ENCODE peak calls at places on chromosomes 5 and 9, in six cellular contexts. S is fibroblast of the aortic adventitia; G is NCI-H748 treated with DMSO at 0.1 percent for 48 hours; J is ELR; N is AG08395; M is stimulated activated CD8-positive, alpha-beta memory T cell treated with anti-CD3 and anti-CD28 coated beads, Interleukin-7, amount 100 ng/mL, for 48 hours. O is an unnamed sample.

GRCh38 chr9:134381671-134382505 is 55.6 kb downstream of the RXRA start:
- DNase-seq in S (no peak), G (no peak), N (no peak), M (no peak), J (no peak), O (peak; percentile 58)

GRCh38 chr5:1706021-1706420 is 93.6 kb downstream of the MRPL36 start:
- DNase-seq in M (no peak), N (no peak), G (no peak), S (no peak), J (no peak), O (no peak)

GRCh38 chr9:93898502-93899426 is 56.4 kb downstream of the BARX1 start:
- DNase-seq in S (no peak), J (no peak), M (no peak), N (no peak), G (no peak), O (no peak)

GRCh38 chr9:4143951-4144717 is 155.7 kb downstream of the GLIS3 start:
- DNase-seq in S (peak; percentile 62), J (peak; percentile 84), M (no peak), N (peak; percentile 19), G (no peak), O (peak; percentile 65)

GRCh38 chr5:2175842-2176404 is 293.2 kb upstream of the IRX4 start:
- DNase-seq in N (no peak), M (no peak), J (no peak), G (no peak), S (no peak), O (no peak)

GRCh38 chr5:113230711-113231652 is 203.8 kb downstream of the TSSK1B start:
- DNase-seq in S (no peak), M (no peak), N (peak; percentile 31), G (no peak), J (peak; percentile 53), O (no peak)

GRCh38 chr5:121982089-121982488 is 20.3 kb downstream of the SRFBP1 start:
- DNase-seq in N (no peak), G (no peak), S (no peak), M (no peak), J (no peak), O (peak; percentile 21)

GRCh38 chr5:17089001-17089400 is 128.4 kb upstream of the BASP1 start:
- DNase-seq in S (no peak), N (no peak), M (no peak), G (no peak), J (no peak), O (no peak)

GRCh38 chr5:98772415-98773213 is 849 bp upstream of the RGMB start:
- DNase-seq in M (no peak), J (peak; percentile 96), S (no peak), G (peak; percentile 80), N (peak; percentile 79), O (peak; percentile 99)

GRCh38 chr5:150644496-150644895 is 4.0 kb downstream of the SYNPO start:
- DNase-seq in S (no peak), G (no peak), J (no peak), M (no peak), N (no peak), O (peak; percentile 64)

GRCh38 chr5:150077996-150078801 is 8.2 kb downstream of the CSF1R start:
- DNase-seq in M (no peak), N (no peak), G (no peak), S (no peak), J (no peak), O (no peak)

GRCh38 chr9:76905984-76906861 is at the start of gene PRUNE2:
- DNase-seq in S (peak; percentile 78), J (peak; percentile 74), N (peak; percentile 88), G (peak; percentile 77), M (peak; percentile 1), O (peak; percentile 98)

GRCh38 chr9:106713206-106713605 is 149.8 kb upstream of the ZNF462 start:
- DNase-seq in J (no peak), S (no peak), G (no peak), M (no peak), N (no peak), O (no peak)

GRCh38 chr5:9363026-9363793 is 182.7 kb downstream of the SEMA5A start:
- DNase-seq in N (no peak), S (peak; percentile 67), G (no peak), M (no peak), J (no peak), O (no peak)

GRCh38 chr9:90642570-90643539 is at the start of gene DIRAS2:
- DNase-seq in N (peak; percentile 42), G (peak; percentile 97), J (peak; percentile 20), M (no peak), S (peak; percentile 56), O (peak; percentile 97)

GRCh38 chr5:88245241-88245892 is 23.3 kb downstream of the TMEM161B start:
- DNase-seq in S (no peak), N (no peak), M (no peak), G (no peak), J (no peak), O (no peak)

GRCh38 chr5:134537297-134537696 is 11.8 kb downstream of the JADE2 start:
- DNase-seq in N (no peak), M (no peak), S (no peak), G (no peak), J (no peak), O (no peak)

GRCh38 chr9:119400607-119401006 is 31.4 kb upstream of the BRINP1 start:
- DNase-seq in G (no peak), N (no peak), J (no peak), S (no peak), M (no peak), O (no peak)

GRCh38 chr9:98263482-98264357 is 8.3 kb upstream of the TBC1D2 start:
- DNase-seq in S (peak; percentile 87), G (peak; percentile 68), N (peak; percentile 84), J (peak; percentile 85), M (peak; percentile 30), O (peak; percentile 90)

GRCh38 chr9:92187390-92187789 is 72.2 kb upstream of the SPTLC1 start:
- DNase-seq in S (no peak), N (no peak), M (no peak), G (no peak), J (no peak), O (no peak)

GRCh38 chr9:89795555-89796195 is 190.9 kb downstream of the GADD45G start:
- DNase-seq in N (no peak), J (no peak), M (no peak), S (no peak), G (no peak), O (peak; percentile 55)

GRCh38 chr9:113620377-113621161 is 157.0 kb downstream of the RGS3 start:
- DNase-seq in N (peak; percentile 92), S (peak; percentile 95), G (peak; percentile 39), J (peak; percentile 95), M (peak; percentile 37), O (peak; percentile 84)

GRCh38 chr5:3650868-3651267 is 55.2 kb downstream of the IRX1 start:
- DNase-seq in M (no peak), S (no peak), J (no peak), N (no peak), G (no peak), O (no peak)

O was measured in NCI-H69.